ENCODE peak calls at places on chromosomes 3 and 15, in nine cellular contexts. One of them, this sample, is unnamed.
A peak's percentile ranks its signal among the peaks of the same experiment; 100 is the strongest.

GRCh38 chr3:49199244-49199899 is 28.0 kb downstream of the KLHDC8B start:
- DNase-seq in CD8-positive, alpha-beta T cell: no peak
- DNase-seq in HFFc6: no peak
- DNase-seq in H54: no peak
- DNase-seq in left colon: peak; percentile 72
- DNase-seq in LNCaP clone FGC: no peak
- DNase-seq in BE2C: no peak
- DNase-seq in Calu3: no peak
- DNase-seq in GDM1: no peak
- DNase-seq in this sample: peak; percentile 95

GRCh38 chr3:32412887-32413286 is 21.2 kb downstream of the CMTM7 start:
- DNase-seq in CD8-positive, alpha-beta T cell: no peak
- DNase-seq in HFFc6: no peak
- DNase-seq in H54: no peak
- DNase-seq in left colon: no peak
- DNase-seq in LNCaP clone FGC: no peak
- DNase-seq in BE2C: no peak
- DNase-seq in Calu3: no peak
- DNase-seq in GDM1: no peak
- DNase-seq in this sample: no peak

GRCh38 chr3:113654851-113655250 is 41.6 kb downstream of the USF3 start:
- DNase-seq in CD8-positive, alpha-beta T cell: no peak
- DNase-seq in HFFc6: no peak
- DNase-seq in H54: no peak
- DNase-seq in left colon: no peak
- DNase-seq in LNCaP clone FGC: no peak
- DNase-seq in BE2C: no peak
- DNase-seq in Calu3: no peak
- DNase-seq in GDM1: no peak
- DNase-seq in this sample: no peak

GRCh38 chr3:115071611-115072010 is 75.5 kb downstream of the ZBTB20 start:
- DNase-seq in CD8-positive, alpha-beta T cell: no peak
- DNase-seq in HFFc6: peak; percentile 17
- DNase-seq in H54: no peak
- DNase-seq in left colon: no peak
- DNase-seq in LNCaP clone FGC: no peak
- DNase-seq in BE2C: no peak
- DNase-seq in Calu3: no peak
- DNase-seq in GDM1: no peak
- DNase-seq in this sample: peak; percentile 68

GRCh38 chr15:64915518-64916227 is 4.0 kb downstream of the ANKDD1A start:
- DNase-seq in CD8-positive, alpha-beta T cell: no peak
- DNase-seq in HFFc6: no peak
- DNase-seq in H54: no peak
- DNase-seq in left colon: no peak
- DNase-seq in LNCaP clone FGC: no peak
- DNase-seq in BE2C: no peak
- DNase-seq in Calu3: no peak
- DNase-seq in GDM1: no peak
- DNase-seq in this sample: no peak

GRCh38 chr3:98110191-98110908 is 20.2 kb upstream of the OR5H1 start:
- DNase-seq in CD8-positive, alpha-beta T cell: no peak
- DNase-seq in HFFc6: no peak
- DNase-seq in H54: no peak
- DNase-seq in left colon: no peak
- DNase-seq in LNCaP clone FGC: peak; percentile 70
- DNase-seq in BE2C: no peak
- DNase-seq in Calu3: no peak
- DNase-seq in GDM1: no peak
- DNase-seq in this sample: no peak

GRCh38 chr3:193822492-193823220 is 229.6 kb downstream of the OPA1 start:
- DNase-seq in CD8-positive, alpha-beta T cell: no peak
- DNase-seq in HFFc6: no peak
- DNase-seq in H54: no peak
- DNase-seq in left colon: no peak
- DNase-seq in LNCaP clone FGC: no peak
- DNase-seq in BE2C: no peak
- DNase-seq in Calu3: no peak
- DNase-seq in GDM1: no peak
- DNase-seq in this sample: no peak

GRCh38 chr15:32669870-32670623 is 28.5 kb downstream of the SCG5 start:
- DNase-seq in CD8-positive, alpha-beta T cell: no peak
- DNase-seq in HFFc6: peak; percentile 71
- DNase-seq in H54: no peak
- DNase-seq in left colon: no peak
- DNase-seq in LNCaP clone FGC: no peak
- DNase-seq in BE2C: peak; percentile 87
- DNase-seq in Calu3: peak; percentile 13
- DNase-seq in GDM1: no peak
- DNase-seq in this sample: no peak

GRCh38 chr3:35659808-35660207 is 20.5 kb downstream of the ARPP21 start:
- DNase-seq in CD8-positive, alpha-beta T cell: no peak
- DNase-seq in HFFc6: no peak
- DNase-seq in H54: no peak
- DNase-seq in left colon: peak; percentile 20
- DNase-seq in LNCaP clone FGC: peak; percentile 57
- DNase-seq in BE2C: no peak
- DNase-seq in Calu3: peak; percentile 44
- DNase-seq in GDM1: no peak
- DNase-seq in this sample: no peak

GRCh38 chr3:84980011-84980410 is 21.2 kb downstream of the CADM2 start:
- DNase-seq in CD8-positive, alpha-beta T cell: no peak
- DNase-seq in HFFc6: no peak
- DNase-seq in H54: no peak
- DNase-seq in left colon: no peak
- DNase-seq in LNCaP clone FGC: no peak
- DNase-seq in BE2C: peak; percentile 75
- DNase-seq in Calu3: no peak
- DNase-seq in GDM1: no peak
- DNase-seq in this sample: no peak

GRCh38 chr3:136196064-136196400 is at the start of gene MSL2:
- DNase-seq in CD8-positive, alpha-beta T cell: no peak
- DNase-seq in HFFc6: no peak
- DNase-seq in H54: no peak
- DNase-seq in left colon: no peak
- DNase-seq in LNCaP clone FGC: no peak
- DNase-seq in BE2C: peak; percentile 81
- DNase-seq in Calu3: peak; percentile 89
- DNase-seq in GDM1: no peak
- DNase-seq in this sample: peak; percentile 82

GRCh38 chr3:126360714-126361060 is 3.5 kb upstream of the KLF15 start:
- DNase-seq in CD8-positive, alpha-beta T cell: no peak
- DNase-seq in HFFc6: no peak
- DNase-seq in H54: no peak
- DNase-seq in left colon: no peak
- DNase-seq in LNCaP clone FGC: no peak
- DNase-seq in BE2C: peak; percentile 4
- DNase-seq in Calu3: no peak
- DNase-seq in GDM1: no peak
- DNase-seq in this sample: no peak

GRCh38 chr15:46312133-46312740 is 677.4 kb downstream of the SQOR start:
- DNase-seq in CD8-positive, alpha-beta T cell: no peak
- DNase-seq in HFFc6: peak; percentile 50
- DNase-seq in H54: peak; percentile 20
- DNase-seq in left colon: peak; percentile 81
- DNase-seq in LNCaP clone FGC: peak; percentile 30
- DNase-seq in BE2C: peak; percentile 77
- DNase-seq in Calu3: peak; percentile 76
- DNase-seq in GDM1: peak; percentile 31
- DNase-seq in this sample: peak; percentile 57

GRCh38 chr15:90769375-90769774 is 52.2 kb downstream of the BLM start:
- DNase-seq in CD8-positive, alpha-beta T cell: no peak
- DNase-seq in HFFc6: no peak
- DNase-seq in H54: no peak
- DNase-seq in left colon: no peak
- DNase-seq in LNCaP clone FGC: no peak
- DNase-seq in BE2C: no peak
- DNase-seq in Calu3: no peak
- DNase-seq in GDM1: no peak
- DNase-seq in this sample: no peak

GRCh38 chr15:89772933-89773583 is 3.1 kb upstream of the MESP2 start:
- DNase-seq in CD8-positive, alpha-beta T cell: no peak
- DNase-seq in HFFc6: peak; percentile 19
- DNase-seq in H54: no peak
- DNase-seq in left colon: no peak
- DNase-seq in LNCaP clone FGC: no peak
- DNase-seq in BE2C: no peak
- DNase-seq in Calu3: no peak
- DNase-seq in GDM1: no peak
- DNase-seq in this sample: no peak

GRCh38 chr3:191328963-191329653 is at the start of gene CCDC50:
- DNase-seq in CD8-positive, alpha-beta T cell: peak; percentile 47
- DNase-seq in HFFc6: peak; percentile 66
- DNase-seq in H54: peak; percentile 74
- DNase-seq in left colon: peak; percentile 96
- DNase-seq in LNCaP clone FGC: no peak
- DNase-seq in BE2C: peak; percentile 84
- DNase-seq in Calu3: peak; percentile 95
- DNase-seq in GDM1: no peak
- DNase-seq in this sample: peak; percentile 79

GRCh38 chr3:111747490-111747889 is 111.6 kb upstream of the PHLDB2 start:
- DNase-seq in CD8-positive, alpha-beta T cell: no peak
- DNase-seq in HFFc6: peak; percentile 70
- DNase-seq in H54: no peak
- DNase-seq in left colon: no peak
- DNase-seq in LNCaP clone FGC: no peak
- DNase-seq in BE2C: no peak
- DNase-seq in Calu3: peak; percentile 59
- DNase-seq in GDM1: no peak
- DNase-seq in this sample: peak; percentile 50

GRCh38 chr15:83559310-83559966 is 94.5 kb upstream of the ADAMTSL3 start:
- DNase-seq in CD8-positive, alpha-beta T cell: no peak
- DNase-seq in HFFc6: peak; percentile 59
- DNase-seq in H54: peak; percentile 29
- DNase-seq in left colon: peak; percentile 9
- DNase-seq in LNCaP clone FGC: peak; percentile 44
- DNase-seq in BE2C: peak; percentile 56
- DNase-seq in Calu3: peak; percentile 72
- DNase-seq in GDM1: no peak
- DNase-seq in this sample: no peak

GRCh38 chr3:8319935-8320634 is 181.5 kb upstream of the LMCD1 start:
- DNase-seq in CD8-positive, alpha-beta T cell: no peak
- DNase-seq in HFFc6: peak; percentile 75
- DNase-seq in H54: peak; percentile 12
- DNase-seq in left colon: no peak
- DNase-seq in LNCaP clone FGC: no peak
- DNase-seq in BE2C: no peak
- DNase-seq in Calu3: no peak
- DNase-seq in GDM1: no peak
- DNase-seq in this sample: peak; percentile 29

GRCh38 chr3:108629974-108630373 is 40.5 kb downstream of the DZIP3 start:
- DNase-seq in CD8-positive, alpha-beta T cell: no peak
- DNase-seq in HFFc6: no peak
- DNase-seq in H54: no peak
- DNase-seq in left colon: no peak
- DNase-seq in LNCaP clone FGC: no peak
- DNase-seq in BE2C: no peak
- DNase-seq in Calu3: no peak
- DNase-seq in GDM1: no peak
- DNase-seq in this sample: no peak

GRCh38 chr15:68436680-68437079 is 4.7 kb upstream of the ITGA11 start:
- DNase-seq in CD8-positive, alpha-beta T cell: no peak
- DNase-seq in HFFc6: no peak
- DNase-seq in H54: no peak
- DNase-seq in left colon: no peak
- DNase-seq in LNCaP clone FGC: no peak
- DNase-seq in BE2C: no peak
- DNase-seq in Calu3: no peak
- DNase-seq in GDM1: no peak
- DNase-seq in this sample: no peak

GRCh38 chr3:144259267-144259666 is 287.6 kb downstream of the DIPK2A start:
- DNase-seq in CD8-positive, alpha-beta T cell: no peak
- DNase-seq in HFFc6: no peak
- DNase-seq in H54: no peak
- DNase-seq in left colon: no peak
- DNase-seq in LNCaP clone FGC: no peak
- DNase-seq in BE2C: no peak
- DNase-seq in Calu3: no peak
- DNase-seq in GDM1: no peak
- DNase-seq in this sample: no peak

GRCh38 chr15:29316422-29316821 is 46.8 kb upstream of the NSMCE3 start:
- DNase-seq in CD8-positive, alpha-beta T cell: no peak
- DNase-seq in HFFc6: no peak
- DNase-seq in H54: no peak
- DNase-seq in left colon: no peak
- DNase-seq in LNCaP clone FGC: no peak
- DNase-seq in BE2C: no peak
- DNase-seq in Calu3: no peak
- DNase-seq in GDM1: no peak
- DNase-seq in this sample: no peak

GRCh38 chr3:101725890-101726275 is 1.5 kb downstream of the CEP97 start:
- DNase-seq in CD8-positive, alpha-beta T cell: no peak
- DNase-seq in HFFc6: no peak
- DNase-seq in H54: no peak
- DNase-seq in left colon: no peak
- DNase-seq in LNCaP clone FGC: no peak
- DNase-seq in BE2C: no peak
- DNase-seq in Calu3: no peak
- DNase-seq in GDM1: no peak
- DNase-seq in this sample: no peak

GRCh38 chr3:196740476-196741400 is 1.1 kb downstream of the PAK2 start:
- DNase-seq in CD8-positive, alpha-beta T cell: peak; percentile 65
- DNase-seq in HFFc6: peak; percentile 65
- DNase-seq in H54: no peak
- DNase-seq in left colon: peak; percentile 48
- DNase-seq in LNCaP clone FGC: no peak
- DNase-seq in BE2C: peak; percentile 22
- DNase-seq in Calu3: peak; percentile 21
- DNase-seq in GDM1: no peak
- DNase-seq in this sample: peak; percentile 43

GRCh38 chr3:186990878-186991308 is 60.6 kb downstream of the ST6GAL1 start:
- DNase-seq in CD8-positive, alpha-beta T cell: no peak
- DNase-seq in HFFc6: no peak
- DNase-seq in H54: peak; percentile 35
- DNase-seq in left colon: no peak
- DNase-seq in LNCaP clone FGC: no peak
- DNase-seq in BE2C: no peak
- DNase-seq in Calu3: no peak
- DNase-seq in GDM1: no peak
- DNase-seq in this sample: no peak

GRCh38 chr15:74036271-74037170 is 42.0 kb downstream of the PML start:
- DNase-seq in CD8-positive, alpha-beta T cell: no peak
- DNase-seq in HFFc6: peak; percentile 52
- DNase-seq in H54: peak; percentile 49
- DNase-seq in left colon: peak; percentile 73
- DNase-seq in LNCaP clone FGC: peak; percentile 22
- DNase-seq in BE2C: peak; percentile 79
- DNase-seq in Calu3: peak; percentile 62
- DNase-seq in GDM1: no peak
- DNase-seq in this sample: peak; percentile 42

GRCh38 chr3:62101488-62101887 is 271.9 kb downstream of the FEZF2 start:
- DNase-seq in CD8-positive, alpha-beta T cell: no peak
- DNase-seq in HFFc6: no peak
- DNase-seq in H54: no peak
- DNase-seq in left colon: no peak
- DNase-seq in LNCaP clone FGC: no peak
- DNase-seq in BE2C: no peak
- DNase-seq in Calu3: no peak
- DNase-seq in GDM1: no peak
- DNase-seq in this sample: no peak

This sample was measured in SJSA1.